ENCODE peak calls at places on chromosomes 4 and X, in seven cellular contexts. N is stimulated activated naive CD8-positive, alpha-beta T cell treated with anti-CD3 and anti-CD28 coated beads, Interleukin-15, Interleukin-2, amounts not matched to agents 100 U/mL and 50 U/mL, for 24 hours; P is germinal center; I is progenitor cell of endocrine pancreas; S is mucosa of gallbladder; G is H7; M is fibroblast of the conjunctiva. C is an unnamed sample.

GRCh38 chrX:16120431-16120830 is 2.9 kb upstream of the GRPR start:
- DNase-seq in N (no peak), P (no peak), I (no peak), S (no peak), G (no peak), M (no peak), C (no peak)

GRCh38 chr4:71206763-71207162 is 132.1 kb upstream of the SLC4A4 start:
- DNase-seq in N (no peak), P (no peak), I (no peak), S (no peak), G (no peak), M (no peak), C (no peak)

GRCh38 chrX:150899191-150899757 is 806 bp upstream of the CD99L2 start:
- DNase-seq in N (peak), P (peak), I (no peak), S (peak), G (peak), M (no peak), C (peak)

GRCh38 chr4:102575369-102576129 is 74.4 kb downstream of the NFKB1 start:
- DNase-seq in N (no peak), P (no peak), I (no peak), S (no peak), G (no peak), M (no peak), C (no peak)

GRCh38 chr4:128528177-128528576 is 240.6 kb upstream of the PGRMC2 start:
- DNase-seq in N (no peak), P (no peak), I (no peak), S (no peak), G (no peak), M (no peak), C (no peak)

GRCh38 chrX:96591418-96591817 is 93.2 kb upstream of the DIAPH2 start:
- DNase-seq in N (no peak), P (no peak), I (no peak), S (no peak), G (no peak), M (no peak), C (peak)

GRCh38 chr4:168153596-168154440 is 61.5 kb downstream of the ANXA10 start:
- DNase-seq in N (peak), P (no peak), I (peak), S (peak), G (no peak), M (peak), C (peak)

GRCh38 chrX:134572816-134573682 is 85.2 kb downstream of the PLAC1 start:
- DNase-seq in N (no peak), P (no peak), I (no peak), S (no peak), G (no peak), M (no peak), C (no peak)

GRCh38 chr4:113012776-113013175 is 36.7 kb upstream of the ANK2 start:
- DNase-seq in N (no peak), P (no peak), I (no peak), S (no peak), G (no peak), M (peak), C (no peak)

GRCh38 chr4:142380052-142380598 is 466.0 kb downstream of the INPP4B start:
- DNase-seq in N (no peak), P (no peak), I (no peak), S (no peak), G (no peak), M (no peak), C (no peak)

GRCh38 chr4:141028024-141028529 is 105.2 kb downstream of the RNF150 start:
- DNase-seq in N (no peak), P (no peak), I (no peak), S (no peak), G (no peak), M (peak), C (no peak)

GRCh38 chr4:37749398-37749988 is 63.3 kb upstream of the RELL1 start:
- DNase-seq in N (no peak), P (peak), I (no peak), S (no peak), G (no peak), M (no peak), C (no peak)

GRCh38 chr4:177444911-177445736 is 2.9 kb upstream of the AGA start:
- DNase-seq in N (no peak), P (no peak), I (no peak), S (no peak), G (no peak), M (no peak), C (no peak)

GRCh38 chr4:152815078-152815477 is 35.3 kb downstream of the ARFIP1 start:
- DNase-seq in N (no peak), P (no peak), I (no peak), S (no peak), G (no peak), M (no peak), C (peak)

GRCh38 chrX:115892787-115893671 is 277.5 kb upstream of the AGTR2 start:
- DNase-seq in N (no peak), P (peak), I (no peak), S (peak), G (peak), M (peak), C (peak)

GRCh38 chrX:38109042-38109904 is 102.9 kb downstream of the SYTL5 start:
- DNase-seq in N (no peak), P (no peak), I (no peak), S (no peak), G (no peak), M (no peak), C (no peak)

GRCh38 chr4:3341760-3342159 is 48.9 kb downstream of the RGS12 start:
- DNase-seq in N (no peak), P (no peak), I (no peak), S (no peak), G (peak), M (no peak), C (no peak)

GRCh38 chrX:13376857-13377441 is 57.1 kb upstream of the ATXN3L start:
- DNase-seq in N (no peak), P (no peak), I (no peak), S (peak), G (no peak), M (peak), C (no peak)

GRCh38 chrX:153600032-153600373 is 1.1 kb upstream of the CCNQ start:
- DNase-seq in N (peak), P (no peak), I (no peak), S (no peak), G (peak), M (no peak), C (no peak)

GRCh38 chr4:89616382-89616781 is 220.6 kb downstream of the SNCA start:
- DNase-seq in N (no peak), P (no peak), I (no peak), S (no peak), G (no peak), M (no peak), C (no peak)

GRCh38 chrX:37912286-37912685 is 64.9 kb upstream of the DYNLT3 start:
- DNase-seq in N (no peak), P (no peak), I (no peak), S (no peak), G (no peak), M (no peak), C (no peak)